ENCODE peak calls at places on chromosomes 12 and 14, in nine cellular contexts. One of them, this sample, is unnamed.
A peak's percentile ranks its signal among the peaks of the same experiment; 100 is the strongest.

GRCh38 chr12:19953734-19954133 is 414.6 kb upstream of the PDE3A start:
- DNase-seq in fibroblast of the aortic adventitia: no peak
- DNase-seq in colonic mucosa: no peak
- DNase-seq in PC-3: no peak
- DNase-seq in GM12865: no peak
- DNase-seq in AG04450: no peak
- DNase-seq in right atrium auricular region: no peak
- DNase-seq in body of pancreas: no peak
- DNase-seq in mucosa of descending colon: no peak
- DNase-seq in this sample: no peak

GRCh38 chr12:98903875-98904274 is 258.8 kb downstream of the APAF1 start:
- DNase-seq in AG04450: no peak
- DNase-seq in body of pancreas: no peak
- DNase-seq in GM12865: no peak
- DNase-seq in right atrium auricular region: no peak
- DNase-seq in colonic mucosa: no peak
- DNase-seq in PC-3: no peak
- DNase-seq in mucosa of descending colon: no peak
- DNase-seq in fibroblast of the aortic adventitia: no peak
- DNase-seq in this sample: no peak

GRCh38 chr14:51228890-51229289 is 11.2 kb upstream of the TMX1 start:
- DNase-seq in AG04450: no peak
- DNase-seq in GM12865: no peak
- DNase-seq in right atrium auricular region: no peak
- DNase-seq in mucosa of descending colon: no peak
- DNase-seq in body of pancreas: no peak
- DNase-seq in colonic mucosa: no peak
- DNase-seq in PC-3: no peak
- DNase-seq in fibroblast of the aortic adventitia: no peak
- DNase-seq in this sample: no peak

GRCh38 chr12:4139191-4139590 is 134.4 kb upstream of the CCND2 start:
- DNase-seq in PC-3: no peak
- DNase-seq in colonic mucosa: no peak
- DNase-seq in body of pancreas: no peak
- DNase-seq in mucosa of descending colon: no peak
- DNase-seq in GM12865: no peak
- DNase-seq in AG04450: no peak
- DNase-seq in right atrium auricular region: no peak
- DNase-seq in fibroblast of the aortic adventitia: no peak
- DNase-seq in this sample: no peak

GRCh38 chr14:30445394-30445793 is 113.6 kb upstream of the G2E3 start:
- DNase-seq in GM12865: no peak
- DNase-seq in fibroblast of the aortic adventitia: no peak
- DNase-seq in AG04450: no peak
- DNase-seq in body of pancreas: no peak
- DNase-seq in PC-3: peak; percentile 15
- DNase-seq in colonic mucosa: no peak
- DNase-seq in right atrium auricular region: no peak
- DNase-seq in mucosa of descending colon: no peak
- DNase-seq in this sample: no peak

GRCh38 chr12:76720068-76720467 is 43.8 kb upstream of the ZDHHC17 start:
- DNase-seq in AG04450: no peak
- DNase-seq in right atrium auricular region: no peak
- DNase-seq in mucosa of descending colon: no peak
- DNase-seq in fibroblast of the aortic adventitia: peak; percentile 39
- DNase-seq in PC-3: peak; percentile 62
- DNase-seq in colonic mucosa: no peak
- DNase-seq in body of pancreas: no peak
- DNase-seq in GM12865: no peak
- DNase-seq in this sample: peak; percentile 38

GRCh38 chr14:102691763-102692162 is 85.5 kb upstream of the TRAF3 start:
- DNase-seq in body of pancreas: no peak
- DNase-seq in mucosa of descending colon: no peak
- DNase-seq in PC-3: peak; percentile 71
- DNase-seq in colonic mucosa: no peak
- DNase-seq in AG04450: no peak
- DNase-seq in fibroblast of the aortic adventitia: no peak
- DNase-seq in right atrium auricular region: no peak
- DNase-seq in GM12865: no peak
- DNase-seq in this sample: no peak

GRCh38 chr12:51863921-51864700 is 15.6 kb upstream of the FIGNL2 start:
- DNase-seq in mucosa of descending colon: no peak
- DNase-seq in GM12865: no peak
- DNase-seq in body of pancreas: no peak
- DNase-seq in fibroblast of the aortic adventitia: no peak
- DNase-seq in right atrium auricular region: no peak
- DNase-seq in AG04450: no peak
- DNase-seq in colonic mucosa: no peak
- DNase-seq in PC-3: no peak
- DNase-seq in this sample: peak; percentile 88

GRCh38 chr12:47889040-47889439 is 15.8 kb downstream of the VDR start:
- DNase-seq in mucosa of descending colon: no peak
- DNase-seq in PC-3: no peak
- DNase-seq in body of pancreas: no peak
- DNase-seq in colonic mucosa: peak; percentile 15
- DNase-seq in right atrium auricular region: no peak
- DNase-seq in AG04450: no peak
- DNase-seq in fibroblast of the aortic adventitia: no peak
- DNase-seq in GM12865: peak; percentile 60
- DNase-seq in this sample: no peak

GRCh38 chr14:74326369-74327152 is 21.7 kb upstream of the VRTN start:
- DNase-seq in body of pancreas: no peak
- DNase-seq in right atrium auricular region: no peak
- DNase-seq in AG04450: no peak
- DNase-seq in PC-3: no peak
- DNase-seq in mucosa of descending colon: no peak
- DNase-seq in fibroblast of the aortic adventitia: no peak
- DNase-seq in colonic mucosa: no peak
- DNase-seq in GM12865: no peak
- DNase-seq in this sample: peak; percentile 27

GRCh38 chr14:94048676-94049624 is 22.8 kb downstream of the OTUB2 start:
- DNase-seq in right atrium auricular region: peak; percentile 51
- DNase-seq in PC-3: no peak
- DNase-seq in mucosa of descending colon: no peak
- DNase-seq in AG04450: no peak
- DNase-seq in fibroblast of the aortic adventitia: no peak
- DNase-seq in GM12865: no peak
- DNase-seq in body of pancreas: peak; percentile 12
- DNase-seq in colonic mucosa: no peak
- DNase-seq in this sample: no peak

GRCh38 chr12:61536525-61536924 is 723.7 kb upstream of the USP15 start:
- DNase-seq in PC-3: no peak
- DNase-seq in GM12865: no peak
- DNase-seq in fibroblast of the aortic adventitia: no peak
- DNase-seq in right atrium auricular region: no peak
- DNase-seq in colonic mucosa: no peak
- DNase-seq in AG04450: no peak
- DNase-seq in body of pancreas: peak; percentile 25
- DNase-seq in mucosa of descending colon: no peak
- DNase-seq in this sample: no peak

GRCh38 chr12:3727354-3727753 is 25.6 kb downstream of the CRACR2A start:
- DNase-seq in AG04450: no peak
- DNase-seq in mucosa of descending colon: no peak
- DNase-seq in right atrium auricular region: no peak
- DNase-seq in colonic mucosa: no peak
- DNase-seq in body of pancreas: no peak
- DNase-seq in GM12865: no peak
- DNase-seq in fibroblast of the aortic adventitia: no peak
- DNase-seq in PC-3: no peak
- DNase-seq in this sample: no peak

GRCh38 chr12:95118138-95118787 is 44.8 kb upstream of the NR2C1 start:
- DNase-seq in colonic mucosa: no peak
- DNase-seq in body of pancreas: no peak
- DNase-seq in right atrium auricular region: no peak
- DNase-seq in AG04450: peak; percentile 61
- DNase-seq in mucosa of descending colon: no peak
- DNase-seq in fibroblast of the aortic adventitia: peak; percentile 93
- DNase-seq in GM12865: no peak
- DNase-seq in PC-3: peak; percentile 88
- DNase-seq in this sample: no peak

GRCh38 chr12:62332598-62332997 is 72.4 kb downstream of the USP15 start:
- DNase-seq in colonic mucosa: no peak
- DNase-seq in PC-3: peak; percentile 23
- DNase-seq in body of pancreas: no peak
- DNase-seq in fibroblast of the aortic adventitia: peak; percentile 66
- DNase-seq in GM12865: no peak
- DNase-seq in AG04450: no peak
- DNase-seq in right atrium auricular region: no peak
- DNase-seq in mucosa of descending colon: no peak
- DNase-seq in this sample: no peak

GRCh38 chr12:80188566-80188965 is 89.2 kb downstream of the OTOGL start:
- DNase-seq in AG04450: no peak
- DNase-seq in colonic mucosa: no peak
- DNase-seq in GM12865: no peak
- DNase-seq in PC-3: no peak
- DNase-seq in right atrium auricular region: no peak
- DNase-seq in fibroblast of the aortic adventitia: peak; percentile 16
- DNase-seq in body of pancreas: no peak
- DNase-seq in mucosa of descending colon: no peak
- DNase-seq in this sample: no peak

GRCh38 chr12:125340791-125341190 is 275.6 kb downstream of the AACS start:
- DNase-seq in fibroblast of the aortic adventitia: peak; percentile 93
- DNase-seq in GM12865: no peak
- DNase-seq in mucosa of descending colon: peak; percentile 51
- DNase-seq in colonic mucosa: peak; percentile 37
- DNase-seq in AG04450: no peak
- DNase-seq in body of pancreas: peak; percentile 16
- DNase-seq in PC-3: peak; percentile 46
- DNase-seq in right atrium auricular region: peak; percentile 59
- DNase-seq in this sample: no peak

GRCh38 chr12:42326466-42327226 is 679 bp downstream of the PPHLN1 start:
- DNase-seq in PC-3: peak; percentile 21
- DNase-seq in body of pancreas: no peak
- DNase-seq in right atrium auricular region: no peak
- DNase-seq in fibroblast of the aortic adventitia: peak; percentile 43
- DNase-seq in GM12865: peak; percentile 28
- DNase-seq in mucosa of descending colon: peak; percentile 33
- DNase-seq in AG04450: no peak
- DNase-seq in colonic mucosa: peak; percentile 21
- DNase-seq in this sample: no peak

GRCh38 chr14:52835122-52835903 is 43.9 kb upstream of the GNPNAT1 start:
- DNase-seq in mucosa of descending colon: no peak
- DNase-seq in PC-3: peak; percentile 67
- DNase-seq in body of pancreas: no peak
- DNase-seq in right atrium auricular region: no peak
- DNase-seq in AG04450: no peak
- DNase-seq in GM12865: no peak
- DNase-seq in fibroblast of the aortic adventitia: peak; percentile 64
- DNase-seq in colonic mucosa: no peak
- DNase-seq in this sample: no peak

GRCh38 chr12:128467882-128468281 is 200.9 kb downstream of the TMEM132C start:
- DNase-seq in right atrium auricular region: no peak
- DNase-seq in PC-3: no peak
- DNase-seq in mucosa of descending colon: no peak
- DNase-seq in body of pancreas: no peak
- DNase-seq in fibroblast of the aortic adventitia: no peak
- DNase-seq in colonic mucosa: no peak
- DNase-seq in GM12865: no peak
- DNase-seq in AG04450: no peak
- DNase-seq in this sample: no peak

GRCh38 chr12:128474916-128475315 is 207.9 kb downstream of the TMEM132C start:
- DNase-seq in colonic mucosa: no peak
- DNase-seq in AG04450: no peak
- DNase-seq in PC-3: no peak
- DNase-seq in body of pancreas: no peak
- DNase-seq in mucosa of descending colon: no peak
- DNase-seq in fibroblast of the aortic adventitia: no peak
- DNase-seq in GM12865: no peak
- DNase-seq in right atrium auricular region: peak; percentile 30
- DNase-seq in this sample: no peak

GRCh38 chr12:128471491-128471890 is 204.5 kb downstream of the TMEM132C start:
- DNase-seq in colonic mucosa: no peak
- DNase-seq in right atrium auricular region: no peak
- DNase-seq in GM12865: no peak
- DNase-seq in fibroblast of the aortic adventitia: no peak
- DNase-seq in body of pancreas: no peak
- DNase-seq in PC-3: no peak
- DNase-seq in AG04450: no peak
- DNase-seq in mucosa of descending colon: no peak
- DNase-seq in this sample: no peak
- H3K4me3 ChIP-seq in colonic mucosa: no peak overlapping the region
- H3K4me3 ChIP-seq in right atrium auricular region: no peak overlapping the region
- H3K4me3 ChIP-seq in GM12865: no peak overlapping the region
- H3K4me3 ChIP-seq in fibroblast of the aortic adventitia: no peak overlapping the region
- H3K4me3 ChIP-seq in body of pancreas: no peak overlapping the region
- H3K4me3 ChIP-seq in PC-3: no peak overlapping the region
- H3K4me3 ChIP-seq in AG04450: no peak overlapping the region
- H3K4me3 ChIP-seq in mucosa of descending colon: no peak overlapping the region
- H3K4me3 ChIP-seq in this sample: no peak overlapping the region

GRCh38 chr12:93990832-93991748 is 157.3 kb upstream of the PLXNC1 start:
- DNase-seq in fibroblast of the aortic adventitia: peak; percentile 40
- DNase-seq in GM12865: no peak
- DNase-seq in right atrium auricular region: peak; percentile 79
- DNase-seq in PC-3: no peak
- DNase-seq in mucosa of descending colon: peak; percentile 30
- DNase-seq in AG04450: no peak
- DNase-seq in body of pancreas: no peak
- DNase-seq in colonic mucosa: peak; percentile 23
- DNase-seq in this sample: peak; percentile 49
- TF ChIP-seq CTCF in fibroblast of the aortic adventitia: peak; percentile 50
- TF ChIP-seq CTCF in GM12865: no peak
- TF ChIP-seq CTCF in right atrium auricular region: peak; percentile 70
- TF ChIP-seq CTCF in PC-3: no peak
- TF ChIP-seq CTCF in mucosa of descending colon: no peak
- TF ChIP-seq CTCF in AG04450: peak; percentile 45
- TF ChIP-seq CTCF in body of pancreas: no peak
- TF ChIP-seq CTCF in colonic mucosa: no peak
- TF ChIP-seq CTCF in this sample: no peak

DNA sequence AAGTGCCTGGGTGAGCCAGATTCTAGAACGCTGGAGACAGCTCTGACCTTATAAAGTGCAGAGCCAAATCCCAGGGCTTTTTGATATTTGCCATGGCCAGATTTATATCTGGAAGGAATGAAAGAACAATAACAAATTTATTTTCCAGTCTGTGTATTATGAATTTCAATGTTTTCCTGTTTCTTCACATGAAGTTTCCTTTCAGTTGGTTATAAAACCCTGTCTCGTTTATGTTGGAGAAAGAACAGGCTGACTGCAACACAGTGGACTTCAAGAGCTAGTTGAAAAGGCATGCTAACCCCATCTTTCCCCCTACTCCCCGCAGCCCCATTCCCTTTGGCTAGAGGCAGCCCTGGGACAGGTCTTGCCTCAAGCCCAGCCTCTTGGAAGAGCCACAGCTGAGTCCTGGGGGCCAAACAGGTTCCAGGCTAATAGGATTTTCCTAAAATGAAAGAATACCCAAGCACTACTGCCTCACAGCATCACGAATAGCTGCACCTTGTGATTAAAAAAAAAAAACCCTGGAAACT is 1.7 kb downstream of the FBLN5 start:
- DNase-seq in PC-3: no peak
- DNase-seq in body of pancreas: no peak
- DNase-seq in colonic mucosa: no peak
- DNase-seq in GM12865: no peak
- DNase-seq in AG04450: no peak
- DNase-seq in fibroblast of the aortic adventitia: peak; percentile 46
- DNase-seq in right atrium auricular region: peak; percentile 21
- DNase-seq in mucosa of descending colon: no peak
- DNase-seq in this sample: no peak
- H3K4me3 ChIP-seq in PC-3: no peak overlapping the region
- H3K4me3 ChIP-seq in body of pancreas: no peak overlapping the region
- H3K4me3 ChIP-seq in colonic mucosa: no peak overlapping the region
- H3K4me3 ChIP-seq in GM12865: no peak overlapping the region
- H3K4me3 ChIP-seq in AG04450: peak overlapping the region; percentile 78
- H3K4me3 ChIP-seq in fibroblast of the aortic adventitia: peak overlapping the region; percentile 84
- H3K4me3 ChIP-seq in right atrium auricular region: peak overlapping the region; percentile 56
- H3K4me3 ChIP-seq in mucosa of descending colon: no peak overlapping the region
- H3K4me3 ChIP-seq in this sample: no peak overlapping the region

GRCh38 chr14:99199854-99200653 is 71.9 kb downstream of the BCL11B start:
- DNase-seq in GM12865: no peak
- DNase-seq in colonic mucosa: no peak
- DNase-seq in AG04450: no peak
- DNase-seq in body of pancreas: no peak
- DNase-seq in mucosa of descending colon: no peak
- DNase-seq in PC-3: no peak
- DNase-seq in right atrium auricular region: no peak
- DNase-seq in fibroblast of the aortic adventitia: no peak
- DNase-seq in this sample: no peak
- TF ChIP-seq CTCF in GM12865: no peak
- TF ChIP-seq CTCF in colonic mucosa: no peak
- TF ChIP-seq CTCF in AG04450: no peak
- TF ChIP-seq CTCF in body of pancreas: no peak
- TF ChIP-seq CTCF in mucosa of descending colon: no peak
- TF ChIP-seq CTCF in PC-3: no peak
- TF ChIP-seq CTCF in right atrium auricular region: peak; percentile 26
- TF ChIP-seq CTCF in fibroblast of the aortic adventitia: no peak
- TF ChIP-seq CTCF in this sample: peak; percentile 5